ENCODE peak calls at places on chromosomes 6 and 20, in six cellular contexts. One of them, this sample, is unnamed.

GRCh38 chr6:147738516-147739187 is 230.2 kb downstream of the SAMD5 start:
- DNase-seq in endodermal cell: no peak
- DNase-seq in left ventricle myocardium inferior: no peak
- DNase-seq in stomach: no peak
- DNase-seq in A549: no peak
- DNase-seq in mesothelial cell of epicardium: no peak
- DNase-seq in this sample: no peak

GRCh38 chr6:167944130-167944529 is 53.3 kb upstream of the KIF25 start:
- DNase-seq in left ventricle myocardium inferior: no peak
- DNase-seq in endodermal cell: no peak
- DNase-seq in A549: no peak
- DNase-seq in stomach: no peak
- DNase-seq in mesothelial cell of epicardium: no peak
- DNase-seq in this sample: no peak

GRCh38 chr6:162857321-162857720 is 129.5 kb downstream of the PACRG start:
- DNase-seq in endodermal cell: no peak
- DNase-seq in mesothelial cell of epicardium: no peak
- DNase-seq in left ventricle myocardium inferior: no peak
- DNase-seq in A549: no peak
- DNase-seq in stomach: no peak
- DNase-seq in this sample: no peak

GRCh38 chr6:131062245-131063027 is 609 bp downstream of the EPB41L2 start:
- DNase-seq in mesothelial cell of epicardium: peak
- DNase-seq in A549: no peak
- DNase-seq in left ventricle myocardium inferior: no peak
- DNase-seq in endodermal cell: peak
- DNase-seq in stomach: peak
- DNase-seq in this sample: peak

GRCh38 chr20:12927489-12927888 is 81.3 kb upstream of the SPTLC3 start:
- DNase-seq in A549: no peak
- DNase-seq in mesothelial cell of epicardium: no peak
- DNase-seq in stomach: no peak
- DNase-seq in left ventricle myocardium inferior: no peak
- DNase-seq in endodermal cell: no peak
- DNase-seq in this sample: no peak

GRCh38 chr6:150352321-150353296 is 16.2 kb upstream of the IYD start:
- DNase-seq in mesothelial cell of epicardium: no peak
- DNase-seq in endodermal cell: no peak
- DNase-seq in stomach: no peak
- DNase-seq in left ventricle myocardium inferior: no peak
- DNase-seq in A549: peak
- DNase-seq in this sample: no peak

GRCh38 chr20:973785-974194 is 28.3 kb downstream of the RSPO4 start:
- DNase-seq in A549: peak
- DNase-seq in endodermal cell: peak
- DNase-seq in left ventricle myocardium inferior: no peak
- DNase-seq in mesothelial cell of epicardium: no peak
- DNase-seq in stomach: no peak
- DNase-seq in this sample: no peak

GRCh38 chr20:38649275-38649891 is 47.8 kb downstream of the ARHGAP40 start:
- DNase-seq in mesothelial cell of epicardium: no peak
- DNase-seq in endodermal cell: peak
- DNase-seq in A549: peak
- DNase-seq in stomach: no peak
- DNase-seq in left ventricle myocardium inferior: no peak
- DNase-seq in this sample: no peak

GRCh38 chr20:20439602-20440001 is 71.7 kb downstream of the INSM1 start:
- DNase-seq in left ventricle myocardium inferior: no peak
- DNase-seq in mesothelial cell of epicardium: no peak
- DNase-seq in stomach: no peak
- DNase-seq in A549: no peak
- DNase-seq in endodermal cell: no peak
- DNase-seq in this sample: no peak

GRCh38 chr6:16533721-16534136 is 227.5 kb downstream of the ATXN1 start:
- DNase-seq in mesothelial cell of epicardium: no peak
- DNase-seq in stomach: no peak
- DNase-seq in left ventricle myocardium inferior: no peak
- DNase-seq in A549: peak
- DNase-seq in endodermal cell: no peak
- DNase-seq in this sample: no peak

GRCh38 chr6:8707956-8708772 is 272.8 kb upstream of the SLC35B3 start:
- DNase-seq in mesothelial cell of epicardium: no peak
- DNase-seq in A549: peak
- DNase-seq in endodermal cell: peak
- DNase-seq in left ventricle myocardium inferior: no peak
- DNase-seq in stomach: peak
- DNase-seq in this sample: no peak
- TF ChIP-seq CTCF in mesothelial cell of epicardium: no peak
- TF ChIP-seq CTCF in A549: peak
- TF ChIP-seq CTCF in endodermal cell: peak
- TF ChIP-seq CTCF in left ventricle myocardium inferior: peak
- TF ChIP-seq CTCF in stomach: no peak
- TF ChIP-seq CTCF in this sample: no peak

GRCh38 chr20:32983459-32984112 is 20.6 kb downstream of the SUN5 start:
- DNase-seq in stomach: no peak
- DNase-seq in endodermal cell: no peak
- DNase-seq in mesothelial cell of epicardium: no peak
- DNase-seq in A549: no peak
- DNase-seq in left ventricle myocardium inferior: no peak
- DNase-seq in this sample: no peak
- TF ChIP-seq CTCF in stomach: no peak
- TF ChIP-seq CTCF in endodermal cell: no peak
- TF ChIP-seq CTCF in mesothelial cell of epicardium: no peak
- TF ChIP-seq CTCF in A549: no peak
- TF ChIP-seq CTCF in left ventricle myocardium inferior: no peak
- TF ChIP-seq CTCF in this sample: no peak

GRCh38 chr6:52286798-52287432 is 2.4 kb upstream of the MCM3 start:
- DNase-seq in endodermal cell: peak
- DNase-seq in left ventricle myocardium inferior: peak
- DNase-seq in stomach: peak
- DNase-seq in mesothelial cell of epicardium: peak
- DNase-seq in A549: peak
- DNase-seq in this sample: no peak
- TF ChIP-seq CTCF in endodermal cell: peak
- TF ChIP-seq CTCF in left ventricle myocardium inferior: peak
- TF ChIP-seq CTCF in stomach: no peak
- TF ChIP-seq CTCF in mesothelial cell of epicardium: no peak
- TF ChIP-seq CTCF in A549: peak
- TF ChIP-seq CTCF in this sample: peak

DNA sequence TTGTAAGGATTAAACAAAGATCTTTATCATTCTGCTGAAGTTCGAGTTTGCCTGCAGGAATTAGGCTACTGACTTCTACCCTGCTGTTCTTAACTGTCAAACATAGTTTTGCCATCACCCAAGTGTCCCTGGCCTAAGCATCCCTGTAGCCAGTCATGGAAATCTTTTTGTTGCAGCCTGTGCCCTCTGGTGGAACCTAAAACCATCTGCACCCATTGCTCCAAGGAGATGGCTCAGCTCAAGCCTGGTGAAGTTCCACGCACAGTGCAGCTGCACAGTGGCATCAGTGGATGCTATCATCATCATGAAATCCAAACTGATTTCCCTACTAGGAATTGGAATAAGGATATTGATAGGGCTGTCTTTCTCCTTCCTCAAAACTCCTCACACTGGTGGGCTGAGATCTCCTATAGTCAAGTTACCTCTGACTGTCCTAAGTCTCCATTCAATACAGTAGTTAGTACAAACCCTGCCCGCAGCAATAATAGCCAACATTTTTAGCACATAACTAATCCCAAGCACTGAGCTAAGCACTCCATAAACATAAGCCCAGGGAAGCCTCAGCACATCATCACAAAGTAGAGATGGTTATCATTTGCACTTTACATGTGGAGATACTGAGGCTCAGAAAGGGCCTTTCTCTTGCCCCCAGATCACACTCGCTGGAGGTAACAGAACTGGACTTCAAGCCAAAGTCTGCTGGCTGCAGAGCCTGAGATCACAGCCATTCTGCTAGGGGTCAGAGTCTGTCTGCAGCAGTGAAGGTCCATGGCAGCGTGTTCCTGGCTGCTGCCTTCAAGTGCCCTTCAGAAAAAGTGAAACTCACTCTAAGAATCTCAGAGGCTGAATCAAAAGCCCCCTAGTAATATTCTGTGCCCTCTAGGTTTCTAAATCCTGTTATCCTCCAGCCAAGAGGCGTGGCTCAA is 77.2 kb upstream of the MC3R start:
- DNase-seq in stomach: no peak
- DNase-seq in left ventricle myocardium inferior: no peak
- DNase-seq in mesothelial cell of epicardium: no peak
- DNase-seq in endodermal cell: peak
- DNase-seq in A549: peak
- DNase-seq in this sample: no peak
- TF ChIP-seq CTCF in stomach: no peak
- TF ChIP-seq CTCF in left ventricle myocardium inferior: peak
- TF ChIP-seq CTCF in mesothelial cell of epicardium: no peak
- TF ChIP-seq CTCF in endodermal cell: peak
- TF ChIP-seq CTCF in A549: no peak
- TF ChIP-seq CTCF in this sample: no peak